ENCODE peak calls at places on chromosomes 1 and 21, in seven cellular contexts. One of them, this sample, is unnamed.

GRCh38 chr1:44924835-44925464 is 61.4 kb downstream of the EIF2B3 start:
- DNase-seq in lung: no peak
- DNase-seq in uterus: no peak
- DNase-seq in cardiac muscle cell: no peak
- DNase-seq in prostate gland: no peak
- DNase-seq in IMR-90: peak; percentile 95
- DNase-seq in esophagus squamous epithelium: no peak
- DNase-seq in this sample: no peak

GRCh38 chr1:230502306-230502705 is 76.2 kb upstream of the PGBD5 start:
- DNase-seq in esophagus squamous epithelium: no peak
- DNase-seq in cardiac muscle cell: no peak
- DNase-seq in lung: no peak
- DNase-seq in prostate gland: no peak
- DNase-seq in IMR-90: no peak
- DNase-seq in uterus: no peak
- DNase-seq in this sample: no peak

GRCh38 chr1:62906428-62906886 is 122.5 kb downstream of the ATG4C start:
- DNase-seq in IMR-90: peak; percentile 11
- DNase-seq in uterus: no peak
- DNase-seq in esophagus squamous epithelium: no peak
- DNase-seq in cardiac muscle cell: peak; percentile 47
- DNase-seq in prostate gland: no peak
- DNase-seq in lung: no peak
- DNase-seq in this sample: no peak

GRCh38 chr1:172163479-172164215 is 256.8 kb upstream of the C1orf105 start:
- DNase-seq in cardiac muscle cell: no peak
- DNase-seq in uterus: no peak
- DNase-seq in prostate gland: no peak
- DNase-seq in lung: no peak
- DNase-seq in esophagus squamous epithelium: no peak
- DNase-seq in IMR-90: peak; percentile 52
- DNase-seq in this sample: no peak

GRCh38 chr1:61013953-61014667 is 68.3 kb upstream of the NFIA start:
- DNase-seq in esophagus squamous epithelium: no peak
- DNase-seq in lung: no peak
- DNase-seq in cardiac muscle cell: no peak
- DNase-seq in prostate gland: no peak
- DNase-seq in uterus: no peak
- DNase-seq in IMR-90: no peak
- DNase-seq in this sample: no peak

GRCh38 chr1:7379445-7379971 is 391.6 kb upstream of the VAMP3 start:
- DNase-seq in esophagus squamous epithelium: no peak
- DNase-seq in lung: no peak
- DNase-seq in IMR-90: peak; percentile 83
- DNase-seq in uterus: no peak
- DNase-seq in prostate gland: peak; percentile 40
- DNase-seq in cardiac muscle cell: peak; percentile 38
- DNase-seq in this sample: peak; percentile 40

GRCh38 chr1:20320734-20321133 is 30.1 kb downstream of the VWA5B1 start:
- DNase-seq in uterus: no peak
- DNase-seq in lung: no peak
- DNase-seq in prostate gland: no peak
- DNase-seq in cardiac muscle cell: no peak
- DNase-seq in esophagus squamous epithelium: no peak
- DNase-seq in IMR-90: no peak
- DNase-seq in this sample: no peak

GRCh38 chr1:39395357-39395831 is 96.0 kb upstream of the BMP8A start:
- DNase-seq in esophagus squamous epithelium: no peak
- DNase-seq in uterus: no peak
- DNase-seq in IMR-90: peak; percentile 90
- DNase-seq in prostate gland: no peak
- DNase-seq in cardiac muscle cell: peak; percentile 47
- DNase-seq in lung: no peak
- DNase-seq in this sample: no peak

GRCh38 chr1:179883040-179883501 is 986 bp downstream of the TOR1AIP1 start:
- DNase-seq in cardiac muscle cell: no peak
- DNase-seq in uterus: no peak
- DNase-seq in lung: no peak
- DNase-seq in prostate gland: peak; percentile 9
- DNase-seq in IMR-90: no peak
- DNase-seq in esophagus squamous epithelium: no peak
- DNase-seq in this sample: no peak

GRCh38 chr1:29960906-29961675 is 724.8 kb downstream of the PTPRU start:
- DNase-seq in esophagus squamous epithelium: no peak
- DNase-seq in cardiac muscle cell: peak; percentile 5
- DNase-seq in lung: no peak
- DNase-seq in uterus: no peak
- DNase-seq in prostate gland: no peak
- DNase-seq in IMR-90: no peak
- DNase-seq in this sample: no peak

GRCh38 chr1:39158330-39159086 is 46.0 kb upstream of the MACF1 start:
- DNase-seq in prostate gland: peak; percentile 62
- DNase-seq in esophagus squamous epithelium: no peak
- DNase-seq in lung: peak; percentile 46
- DNase-seq in cardiac muscle cell: peak; percentile 55
- DNase-seq in IMR-90: peak; percentile 74
- DNase-seq in uterus: no peak
- DNase-seq in this sample: no peak

GRCh38 chr1:47444578-47445465 is 7.0 kb downstream of the FOXD2 start:
- DNase-seq in esophagus squamous epithelium: no peak
- DNase-seq in prostate gland: no peak
- DNase-seq in IMR-90: peak; percentile 10
- DNase-seq in uterus: no peak
- DNase-seq in cardiac muscle cell: peak; percentile 55
- DNase-seq in lung: no peak
- DNase-seq in this sample: no peak

GRCh38 chr1:73770109-73770905 is 427.7 kb downstream of the LRRIQ3 start:
- DNase-seq in uterus: no peak
- DNase-seq in esophagus squamous epithelium: no peak
- DNase-seq in prostate gland: no peak
- DNase-seq in cardiac muscle cell: no peak
- DNase-seq in lung: no peak
- DNase-seq in IMR-90: no peak
- DNase-seq in this sample: no peak

GRCh38 chr21:16695074-16695473 is 817.8 kb upstream of the CXADR start:
- DNase-seq in esophagus squamous epithelium: no peak
- DNase-seq in IMR-90: no peak
- DNase-seq in lung: no peak
- DNase-seq in prostate gland: no peak
- DNase-seq in cardiac muscle cell: no peak
- DNase-seq in uterus: no peak
- DNase-seq in this sample: no peak

GRCh38 chr1:236904874-236905741 is 99.1 kb downstream of the MT1HL1 start:
- DNase-seq in lung: no peak
- DNase-seq in esophagus squamous epithelium: no peak
- DNase-seq in IMR-90: peak; percentile 94
- DNase-seq in uterus: no peak
- DNase-seq in cardiac muscle cell: no peak
- DNase-seq in prostate gland: no peak
- DNase-seq in this sample: no peak

GRCh38 chr1:174968750-174969244 is 30.9 kb upstream of the CACYBP start:
- DNase-seq in esophagus squamous epithelium: no peak
- DNase-seq in uterus: no peak
- DNase-seq in lung: no peak
- DNase-seq in prostate gland: no peak
- DNase-seq in IMR-90: peak; percentile 57
- DNase-seq in cardiac muscle cell: no peak
- DNase-seq in this sample: no peak

GRCh38 chr1:116373451-116374339 is 651 bp downstream of the ATP1A1 start:
- DNase-seq in esophagus squamous epithelium: peak; percentile 14
- DNase-seq in lung: peak; percentile 73
- DNase-seq in uterus: peak; percentile 60
- DNase-seq in prostate gland: peak; percentile 71
- DNase-seq in IMR-90: peak; percentile 24
- DNase-seq in cardiac muscle cell: peak; percentile 53
- DNase-seq in this sample: no peak

GRCh38 chr1:19676438-19676922 is 11.8 kb downstream of the HTR6 start:
- DNase-seq in esophagus squamous epithelium: no peak
- DNase-seq in IMR-90: peak; percentile 59
- DNase-seq in lung: peak; percentile 47
- DNase-seq in uterus: peak; percentile 65
- DNase-seq in prostate gland: no peak
- DNase-seq in cardiac muscle cell: peak; percentile 85
- DNase-seq in this sample: no peak

GRCh38 chr1:154839691-154840090 is 30.4 kb downstream of the KCNN3 start:
- DNase-seq in uterus: no peak
- DNase-seq in esophagus squamous epithelium: no peak
- DNase-seq in lung: no peak
- DNase-seq in IMR-90: peak; percentile 4
- DNase-seq in cardiac muscle cell: peak; percentile 62
- DNase-seq in prostate gland: no peak
- DNase-seq in this sample: no peak

GRCh38 chr21:36732217-36732616 is 33.3 kb downstream of the SIM2 start:
- DNase-seq in prostate gland: no peak
- DNase-seq in esophagus squamous epithelium: no peak
- DNase-seq in IMR-90: no peak
- DNase-seq in lung: no peak
- DNase-seq in uterus: no peak
- DNase-seq in cardiac muscle cell: no peak
- DNase-seq in this sample: no peak

DNA sequence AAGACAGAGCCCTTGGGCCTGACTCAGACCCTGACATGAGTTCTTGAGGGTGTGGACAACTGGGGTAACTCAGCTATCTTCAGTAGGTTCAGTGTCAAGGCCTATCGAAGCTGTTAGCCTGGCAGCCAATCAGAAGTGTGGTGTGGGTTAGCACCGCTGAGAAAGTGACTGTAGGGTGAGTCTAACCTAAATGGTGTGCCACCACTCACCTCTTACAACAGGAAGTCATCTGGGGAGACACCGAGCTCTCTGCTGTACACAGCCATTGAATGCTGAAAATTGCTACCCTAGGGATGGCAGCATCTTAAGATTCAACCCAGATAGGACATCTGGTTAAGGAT is 44.6 kb downstream of the RASSF5 start:
- DNase-seq in uterus: no peak
- DNase-seq in prostate gland: no peak
- DNase-seq in lung: no peak
- DNase-seq in cardiac muscle cell: no peak
- DNase-seq in IMR-90: no peak
- DNase-seq in esophagus squamous epithelium: no peak
- DNase-seq in this sample: no peak
- H3K4me3 ChIP-seq in uterus: no peak overlapping the region
- H3K4me3 ChIP-seq in prostate gland: no peak overlapping the region
- H3K4me3 ChIP-seq in lung: no peak overlapping the region
- H3K4me3 ChIP-seq in cardiac muscle cell: no peak overlapping the region
- H3K4me3 ChIP-seq in IMR-90: no peak overlapping the region
- H3K4me3 ChIP-seq in esophagus squamous epithelium: no peak overlapping the region
- H3K4me3 ChIP-seq in this sample: no peak overlapping the region

DNA sequence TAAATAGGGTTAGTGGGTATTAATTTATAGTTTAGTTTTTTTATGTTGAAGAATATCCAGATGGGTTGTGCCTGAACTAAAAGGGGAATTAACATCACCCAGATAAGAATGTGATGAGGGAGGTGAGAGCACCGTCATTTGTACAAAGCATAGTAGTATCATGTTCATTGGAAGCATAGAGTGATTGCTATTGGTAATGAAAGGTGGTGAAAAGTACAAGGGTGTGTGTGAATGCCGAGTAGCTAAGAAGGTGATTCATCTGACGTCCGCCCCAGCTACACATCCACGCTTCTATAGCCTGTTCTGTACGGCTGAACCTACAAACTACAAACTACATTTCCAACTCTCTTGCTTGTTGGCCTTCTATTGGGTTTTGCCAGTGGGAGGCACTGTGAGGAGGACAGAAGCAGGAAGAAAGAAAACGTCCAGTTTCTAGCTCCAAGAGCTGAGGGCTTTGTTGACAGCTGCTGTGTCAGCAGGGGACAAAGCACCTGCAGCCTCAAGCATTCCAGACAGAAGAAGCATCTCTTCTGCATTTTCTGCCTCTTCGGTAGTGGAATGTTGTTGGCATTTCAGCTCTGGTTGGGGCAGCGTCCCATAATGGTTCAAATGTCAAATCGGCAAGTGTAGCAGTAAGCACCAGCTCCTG is 404.8 kb downstream of the KCTD3 start:
- DNase-seq in lung: no peak
- DNase-seq in prostate gland: no peak
- DNase-seq in cardiac muscle cell: peak; percentile 63
- DNase-seq in IMR-90: no peak
- DNase-seq in esophagus squamous epithelium: no peak
- DNase-seq in uterus: no peak
- DNase-seq in this sample: no peak
- TF ChIP-seq CTCF in lung: no peak
- TF ChIP-seq CTCF in prostate gland: no peak
- TF ChIP-seq CTCF in cardiac muscle cell: no peak
- TF ChIP-seq CTCF in IMR-90: no peak
- TF ChIP-seq CTCF in esophagus squamous epithelium: no peak
- TF ChIP-seq CTCF in uterus: no peak
- TF ChIP-seq CTCF in this sample: no peak

DNA sequence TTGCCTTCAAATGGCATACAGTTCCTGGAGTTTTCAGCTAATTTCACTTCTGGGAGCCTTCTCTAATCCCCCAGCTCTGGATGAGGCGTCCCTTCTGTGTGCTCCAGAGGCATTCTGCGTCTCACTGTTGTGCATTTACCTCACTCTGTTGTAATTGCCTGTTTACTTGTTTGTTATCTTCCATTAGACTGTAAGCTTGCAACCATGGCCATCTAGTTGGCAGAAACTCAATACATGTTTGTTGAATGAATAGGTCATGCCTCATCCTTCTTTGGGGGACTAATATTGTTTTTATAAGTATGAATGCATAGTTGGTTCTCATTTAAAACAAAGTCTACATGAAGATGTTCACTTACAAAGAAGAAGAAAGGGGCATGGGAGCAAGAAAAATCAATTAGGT is 5.8 kb downstream of the RGL1 start:
- DNase-seq in IMR-90: no peak
- DNase-seq in prostate gland: no peak
- DNase-seq in esophagus squamous epithelium: no peak
- DNase-seq in cardiac muscle cell: no peak
- DNase-seq in uterus: no peak
- DNase-seq in lung: no peak
- DNase-seq in this sample: no peak
- H3K4me1 ChIP-seq in IMR-90: peaks cover 16% of the 10 kb centered on the region
- H3K4me1 ChIP-seq in prostate gland: no peaks in the 10 kb centered on the region
- H3K4me1 ChIP-seq in esophagus squamous epithelium: peaks cover 86% of the 10 kb centered on the region
- H3K4me1 ChIP-seq in cardiac muscle cell: peaks cover 55% of the 10 kb centered on the region
- H3K4me1 ChIP-seq in uterus: peaks cover 3% of the 10 kb centered on the region
- H3K4me1 ChIP-seq in lung: peaks cover 18% of the 10 kb centered on the region
- H3K4me1 ChIP-seq in this sample: peaks cover 71% of the 10 kb centered on the region

GRCh38 chr1:238649200-238649599 is 737.2 kb upstream of the CHRM3 start:
- DNase-seq in IMR-90: no peak
- DNase-seq in uterus: no peak
- DNase-seq in cardiac muscle cell: no peak
- DNase-seq in prostate gland: no peak
- DNase-seq in esophagus squamous epithelium: no peak
- DNase-seq in lung: no peak
- DNase-seq in this sample: no peak
- H3K4me3 ChIP-seq in IMR-90: no peak overlapping the region
- H3K4me3 ChIP-seq in uterus: no peak overlapping the region
- H3K4me3 ChIP-seq in cardiac muscle cell: no peak overlapping the region
- H3K4me3 ChIP-seq in prostate gland: no peak overlapping the region
- H3K4me3 ChIP-seq in esophagus squamous epithelium: no peak overlapping the region
- H3K4me3 ChIP-seq in lung: no peak overlapping the region
- H3K4me3 ChIP-seq in this sample: no peak overlapping the region

GRCh38 chr1:245962453-245962852 is 544.6 kb downstream of the SMYD3 start:
- DNase-seq in IMR-90: no peak
- DNase-seq in esophagus squamous epithelium: no peak
- DNase-seq in cardiac muscle cell: no peak
- DNase-seq in prostate gland: no peak
- DNase-seq in uterus: no peak
- DNase-seq in lung: no peak
- DNase-seq in this sample: no peak
- TF ChIP-seq CTCF in IMR-90: no peak
- TF ChIP-seq CTCF in esophagus squamous epithelium: no peak
- TF ChIP-seq CTCF in cardiac muscle cell: no peak
- TF ChIP-seq CTCF in prostate gland: no peak
- TF ChIP-seq CTCF in uterus: no peak
- TF ChIP-seq CTCF in lung: no peak
- TF ChIP-seq CTCF in this sample: no peak